ENCODE peak calls at places on chromosomes 13 and 19, in eight cellular contexts. W is CMK, K is NCI-H526 treated with DMSO at 0.1 percent for 48 hours, F is fibroblast of lung, Q is fibroblast of mammary gland, G is COR-L47, D is tibial artery, E is KBM-7. Y is an unnamed sample.

GRCh38 chr13:110306960-110307696 is at the start of the genes COL4A1 and COL4A2:
- DNase-seq in W (no peak), K (peak; percentile 26), F (peak; percentile 71), Q (peak; percentile 62), G (peak; percentile 62), D (peak; percentile 92), E (no peak), Y (peak; percentile 90)

GRCh38 chr19:36152886-36153525 is 759 bp upstream of the COX7A1 start:
- DNase-seq in W (no peak), K (no peak), F (no peak), Q (no peak), G (no peak), D (no peak), E (no peak), Y (no peak)

GRCh38 chr19:12913871-12914690 is 5.0 kb downstream of the SYCE2 start:
- DNase-seq in W (peak; percentile 86), K (no peak), F (peak; percentile 37), Q (peak; percentile 48), G (no peak), D (no peak), E (peak; percentile 93), Y (no peak)

GRCh38 chr13:51920786-51921185 is 59.0 kb downstream of the CCDC70 start:
- DNase-seq in W (no peak), K (no peak), F (no peak), Q (no peak), G (no peak), D (no peak), E (no peak), Y (no peak)

GRCh38 chr13:36848228-36848982 is 29.4 kb downstream of the RFXAP start:
- DNase-seq in W (no peak), K (no peak), F (no peak), Q (peak; percentile 24), G (no peak), D (no peak), E (peak; percentile 29), Y (no peak)

GRCh38 chr13:46171739-46172138 is 10.2 kb downstream of the LCP1 start:
- DNase-seq in W (no peak), K (peak; percentile 67), F (no peak), Q (no peak), G (no peak), D (no peak), E (no peak), Y (no peak)

GRCh38 chr13:40287428-40287827 is 379.0 kb downstream of the FOXO1 start:
- DNase-seq in W (no peak), K (no peak), F (no peak), Q (no peak), G (no peak), D (no peak), E (no peak), Y (no peak)

GRCh38 chr13:32940601-32941000 is 75.6 kb upstream of the KL start:
- DNase-seq in W (no peak), K (no peak), F (peak; percentile 45), Q (peak; percentile 41), G (no peak), D (no peak), E (peak; percentile 53), Y (peak; percentile 63)

GRCh38 chr13:113859311-113860050 is 4.4 kb downstream of the GAS6 start:
- DNase-seq in W (no peak), K (no peak), F (no peak), Q (no peak), G (no peak), D (no peak), E (no peak), Y (no peak)

GRCh38 chr19:16223746-16224145 is 26.0 kb downstream of the AP1M1 start:
- DNase-seq in W (no peak), K (no peak), F (no peak), Q (no peak), G (no peak), D (peak; percentile 48), E (no peak), Y (peak; percentile 45)

GRCh38 chr19:31338069-31338767 is 11.0 kb downstream of the TSHZ3 start:
- DNase-seq in W (no peak), K (no peak), F (peak; percentile 88), Q (peak; percentile 78), G (no peak), D (peak; percentile 80), E (peak; percentile 47), Y (peak; percentile 74)

GRCh38 chr13:80572308-80572676 is 231.4 kb upstream of the SPRY2 start:
- DNase-seq in W (no peak), K (no peak), F (no peak), Q (no peak), G (peak; percentile 30), D (no peak), E (no peak), Y (no peak)

GRCh38 chr19:38713227-38713649 is 31.0 kb downstream of the CAPN12 start:
- DNase-seq in W (no peak), K (no peak), F (peak; percentile 95), Q (peak; percentile 70), G (no peak), D (peak; percentile 92), E (no peak), Y (peak; percentile 86)

GRCh38 chr19:29308977-29309520 is 96.1 kb upstream of the UQCRFS1 start:
- DNase-seq in W (no peak), K (peak; percentile 84), F (no peak), Q (no peak), G (peak; percentile 19), D (no peak), E (no peak), Y (no peak)

GRCh38 chr19:42555801-42556200 is 27.5 kb upstream of the CEACAM1 start:
- DNase-seq in W (no peak), K (no peak), F (no peak), Q (no peak), G (no peak), D (no peak), E (peak; percentile 23), Y (no peak)

GRCh38 chr19:3270908-3271307 is 46.4 kb downstream of the CELF5 start:
- DNase-seq in W (no peak), K (no peak), F (peak; percentile 47), Q (peak; percentile 61), G (peak; percentile 99), D (no peak), E (no peak), Y (no peak)

GRCh38 chr13:23695711-23696512 is 125.7 kb downstream of the TNFRSF19 start:
- DNase-seq in W (no peak), K (no peak), F (no peak), Q (no peak), G (no peak), D (no peak), E (no peak), Y (no peak)

GRCh38 chr19:30841934-30842333 is 469.8 kb downstream of the ZNF536 start:
- DNase-seq in W (no peak), K (no peak), F (no peak), Q (no peak), G (no peak), D (no peak), E (no peak), Y (no peak)

GRCh38 chr19:38073806-38074685 is 150.0 kb downstream of the DPF1 start:
- DNase-seq in W (no peak), K (no peak), F (peak; percentile 43), Q (no peak), G (no peak), D (no peak), E (no peak), Y (no peak)

GRCh38 chr19:29278716-29279115 is 65.8 kb upstream of the UQCRFS1 start:
- DNase-seq in W (no peak), K (no peak), F (no peak), Q (no peak), G (no peak), D (peak; percentile 21), E (no peak), Y (peak; percentile 30)

GRCh38 chr19:18322318-18322758 is 538 bp downstream of the LSM4 start:
- DNase-seq in W (no peak), K (no peak), F (peak; percentile 70), Q (peak; percentile 70), G (peak; percentile 44), D (no peak), E (peak; percentile 73), Y (no peak)

GRCh38 chr19:13010992-13011652 is 15.8 kb downstream of the NFIX start:
- DNase-seq in W (no peak), K (no peak), F (no peak), Q (no peak), G (no peak), D (no peak), E (no peak), Y (no peak)

GRCh38 chr19:17775245-17775927 is 19.6 kb upstream of the B3GNT3 start:
- DNase-seq in W (peak; percentile 67), K (no peak), F (no peak), Q (peak; percentile 47), G (no peak), D (no peak), E (peak; percentile 57), Y (no peak)

GRCh38 chr19:49856574-49857021 is 5.6 kb downstream of the PTOV1 start:
- DNase-seq in W (no peak), K (no peak), F (no peak), Q (no peak), G (no peak), D (no peak), E (no peak), Y (peak; percentile 45)

GRCh38 chr13:81929988-81930387 is 1589.1 kb upstream of the SPRY2 start:
- DNase-seq in W (no peak), K (peak; percentile 90), F (peak; percentile 14), Q (peak; percentile 8), G (peak; percentile 53), D (no peak), E (peak; percentile 38), Y (no peak)

GRCh38 chr13:35714096-35714495 is 237.6 kb upstream of the MAB21L1 start:
- DNase-seq in W (no peak), K (no peak), F (no peak), Q (no peak), G (no peak), D (no peak), E (no peak), Y (no peak)

GRCh38 chr13:41344358-41344757 is 33.3 kb downstream of the NAA16 start:
- DNase-seq in W (no peak), K (no peak), F (no peak), Q (no peak), G (no peak), D (no peak), E (no peak), Y (no peak)

GRCh38 chr13:114015608-114016295 is 41.9 kb upstream of the C13orf46 start:
- DNase-seq in W (no peak), K (no peak), F (peak; percentile 84), Q (peak; percentile 66), G (no peak), D (no peak), E (no peak), Y (no peak)

GRCh38 chr19:5572556-5573286 is 5.0 kb upstream of the TINCR start:
- DNase-seq in W (no peak), K (no peak), F (no peak), Q (no peak), G (no peak), D (no peak), E (no peak), Y (no peak)

GRCh38 chr13:85430216-85430615 is 369.0 kb downstream of the SLITRK6 start:
- DNase-seq in W (no peak), K (no peak), F (no peak), Q (no peak), G (no peak), D (no peak), E (no peak), Y (no peak)

GRCh38 chr13:36973009-36973408 is 26.1 kb downstream of the ALG5 start:
- DNase-seq in W (no peak), K (no peak), F (no peak), Q (no peak), G (no peak), D (no peak), E (no peak), Y (no peak)

GRCh38 chr13:45349438-45349837 is 8.5 kb upstream of the TPT1 start:
- DNase-seq in W (no peak), K (no peak), F (peak; percentile 36), Q (no peak), G (no peak), D (no peak), E (no peak), Y (no peak)

GRCh38 chr13:41639955-41640780 is 182.8 kb downstream of the RGCC start:
- DNase-seq in W (no peak), K (no peak), F (peak; percentile 36), Q (peak; percentile 52), G (no peak), D (no peak), E (no peak), Y (no peak)

GRCh38 chr19:42850981-42851717 is 28.4 kb downstream of the PSG1 start:
- DNase-seq in W (no peak), K (no peak), F (peak; percentile 62), Q (peak; percentile 95), G (no peak), D (peak; percentile 89), E (no peak), Y (no peak)

Y was measured in sciatic nerve.